ENCODE peak calls at places on chromosomes 3 and 15, in four cellular contexts. L, X, Z and O are unnamed samples. For H3K27me3, the result is how much of the 10 kb centered on the place peaks cover.

GRCh38 chr3:54188176-54188791 is 65.9 kb downstream of the CACNA2D3 start:
- DNase-seq in Z (peak), L (peak), X (peak), O (no peak)

GRCh38 chr3:73608805-73609641 is 15.7 kb downstream of the PDZRN3 start:
- DNase-seq in L (no peak), X (no peak), Z (no peak), O (no peak)

GRCh38 chr3:179179979-179180758 is 32.0 kb downstream of the PIK3CA start:
- DNase-seq in X (no peak), L (no peak), Z (no peak), O (no peak)

GRCh38 chr3:24680214-24680967 is 185.7 kb upstream of the THRB start:
- DNase-seq in L (no peak), Z (peak), X (peak), O (no peak)

GRCh38 chr15:40150163-40150925 is 10.5 kb upstream of the BUB1B start:
- DNase-seq in X (no peak), L (peak), Z (peak), O (no peak)

GRCh38 chr3:72116226-72116625 is 331.3 kb upstream of the PROK2 start:
- DNase-seq in X (no peak), L (no peak), Z (no peak), O (no peak)

GRCh38 chr3:25663324-25664065 is 1.2 kb downstream of the TOP2B start:
- DNase-seq in L (no peak), X (peak), Z (no peak), O (no peak)

GRCh38 chr3:166860217-166860616 is 519.9 kb downstream of the ZBBX start:
- DNase-seq in L (no peak), X (no peak), Z (no peak), O (no peak)

GRCh38 chr3:165614332-165614731 is 222.9 kb downstream of the BCHE start:
- DNase-seq in X (no peak), L (no peak), Z (no peak), O (no peak)

GRCh38 chr3:179083977-179084376 is 12.4 kb upstream of the ZMAT3 start:
- DNase-seq in Z (no peak), L (no peak), X (peak), O (no peak)

GRCh38 chr3:172673210-172673679 is 37.6 kb downstream of the NCEH1 start:
- DNase-seq in L (no peak), Z (peak), X (peak), O (no peak)

GRCh38 chr3:139120336-139120971 is 75.8 kb upstream of the PRR23C start:
- DNase-seq in X (no peak), Z (no peak), L (peak), O (peak)

DNA sequence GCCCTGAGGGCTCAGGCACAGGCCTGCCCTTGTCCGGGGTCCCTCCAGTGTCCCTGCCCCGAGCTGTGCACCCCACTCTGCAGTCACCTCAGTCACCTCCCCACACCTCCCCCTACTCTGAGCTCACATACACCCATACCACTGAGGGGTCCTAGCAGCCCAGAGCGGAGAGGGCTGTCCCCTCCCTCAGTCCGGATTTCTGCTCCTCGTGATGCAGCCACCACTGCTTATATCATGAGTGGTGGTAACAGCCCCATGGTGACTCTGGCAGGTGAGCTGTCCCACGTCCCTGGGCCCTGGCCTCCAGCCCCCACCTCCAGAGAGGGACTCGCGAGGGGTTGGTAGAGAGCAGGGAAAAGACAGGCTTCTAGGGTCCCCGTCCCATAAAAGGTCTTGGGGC is 8.0 kb downstream of the CSPG4 start:
- DNase-seq in L (no peak), Z (no peak), X (no peak), O (no peak)
- H3K4me3 ChIP-seq in L (no peak), Z (no peak), X (no peak), O (no peak)

GRCh38 chr15:65738649-65739048 is 53.4 kb downstream of the DENND4A start:
- DNase-seq in X (no peak), L (no peak), Z (no peak), O (no peak)
- H3K27me3 ChIP-seq in X (under half), L (under half), Z (under half), O (under half)

GRCh38 chr3:104291878-104292277 is 1074.8 kb upstream of the ALCAM start:
- DNase-seq in L (no peak), Z (no peak), X (peak), O (no peak)
- H3K4me3 ChIP-seq in L (no peak), Z (no peak), X (no peak), O (no peak)

GRCh38 chr3:194075802-194076460 is 60.0 kb upstream of the HES1 start:
- DNase-seq in X (peak), L (no peak), Z (no peak), O (no peak)
- H3K27me3 ChIP-seq in X (under half), L (under half), Z (under half), O (under half)